ENCODE peak calls at places on chromosomes 2 and 18, in nine cellular contexts. L is NCI-H460; S is AG08395; T is activated naive CD8-positive, alpha-beta T cell treated with anti-CD3 and anti-CD28 coated beads for 36 hours; Q is NCI-H1105; U is nucleus accumbens; A is Peyer's patch; H is DMS153; B is ecto neural progenitor cell. P is an unnamed sample.

GRCh38 chr18:11149441-11150270 is at the start of gene PIEZO2:
- DNase-seq in Q (peak; percentile 41), S (peak; percentile 86), B (peak; percentile 90), H (no peak), L (no peak), T (peak; percentile 11), U (peak; percentile 72), A (no peak), P (peak; percentile 29)

GRCh38 chr18:77119101-77119850 is 13.3 kb downstream of the MBP start:
- DNase-seq in A (peak; percentile 36), U (no peak), S (no peak), Q (no peak), T (no peak), H (no peak), B (no peak), L (no peak), P (no peak)

GRCh38 chr2:172395503-172395902 is 31.9 kb upstream of the ITGA6 start:
- DNase-seq in Q (no peak), S (no peak), A (no peak), L (no peak), U (no peak), B (no peak), T (no peak), H (no peak), P (no peak)

GRCh38 chr2:201116115-201116958 is at the start of gene CFLAR:
- DNase-seq in U (peak; percentile 62), A (peak; percentile 93), L (peak; percentile 48), B (peak; percentile 71), H (peak; percentile 58), Q (peak; percentile 18), S (peak; percentile 66), T (peak; percentile 84), P (peak; percentile 74)

GRCh38 chr2:129728251-129728972 is 251.1 kb upstream of the RAB6C start:
- DNase-seq in H (no peak), A (no peak), B (no peak), L (no peak), S (no peak), U (no peak), Q (no peak), T (no peak), P (no peak)

GRCh38 chr2:69789129-69789528 is 40.3 kb upstream of the GMCL1 start:
- DNase-seq in U (no peak), Q (no peak), A (no peak), H (no peak), T (no peak), S (peak; percentile 92), L (no peak), B (no peak), P (no peak)

GRCh38 chr2:74944987-74945782 is 13.3 kb upstream of the POLE4 start:
- DNase-seq in B (no peak), A (no peak), T (no peak), H (no peak), L (no peak), U (no peak), S (no peak), Q (no peak), P (no peak)

GRCh38 chr18:51028201-51028805 is 1.7 kb upstream of the SMAD4 start:
- DNase-seq in B (no peak), H (no peak), T (no peak), A (no peak), L (no peak), S (no peak), U (no peak), Q (no peak), P (no peak)

GRCh38 chr2:23563673-23564617 is 179.0 kb downstream of the KLHL29 start:
- DNase-seq in S (peak; percentile 87), T (no peak), B (peak; percentile 65), H (peak; percentile 27), A (no peak), U (peak; percentile 48), Q (no peak), L (no peak), P (no peak)

GRCh38 chr2:69973335-69973735 is 11.9 kb upstream of the ASPRV1 start:
- DNase-seq in L (no peak), Q (no peak), U (no peak), H (no peak), S (peak; percentile 44), T (no peak), B (no peak), A (no peak), P (no peak)

GRCh38 chr2:217393585-217394032 is 533.7 kb upstream of the TNP1 start:
- DNase-seq in A (peak; percentile 53), B (no peak), T (no peak), H (no peak), L (no peak), U (no peak), S (peak; percentile 95), Q (no peak), P (peak; percentile 42)

GRCh38 chr2:218387369-218388194 is 5.5 kb downstream of the SLC11A1 start:
- DNase-seq in U (no peak), B (peak; percentile 82), S (no peak), H (peak; percentile 89), A (peak; percentile 73), T (no peak), L (peak; percentile 45), Q (peak; percentile 62), P (peak; percentile 66)

GRCh38 chr2:101124061-101124460 is 27.1 kb downstream of the TBC1D8 start:
- DNase-seq in S (no peak), H (no peak), B (no peak), Q (no peak), T (no peak), A (no peak), L (peak; percentile 54), U (no peak), P (no peak)

GRCh38 chr2:106098081-106098480 is 96.0 kb downstream of the UXS1 start:
- DNase-seq in H (no peak), S (no peak), T (no peak), Q (no peak), U (no peak), A (no peak), L (no peak), B (no peak), P (no peak)

GRCh38 chr2:102975996-102976636 is 214.3 kb downstream of the TMEM182 start:
- DNase-seq in B (peak; percentile 65), U (peak; percentile 19), H (peak; percentile 37), S (no peak), L (peak; percentile 49), Q (peak; percentile 27), A (no peak), T (no peak), P (no peak)

GRCh38 chr2:138275881-138276280 is 225.7 kb upstream of the SPOPL start:
- DNase-seq in L (no peak), H (peak; percentile 43), A (no peak), Q (no peak), S (no peak), U (no peak), T (no peak), B (no peak), P (no peak)

GRCh38 chr2:204452464-204453023 is 92.7 kb upstream of the PARD3B start:
- DNase-seq in S (peak; percentile 95), Q (peak; percentile 21), T (no peak), H (peak; percentile 75), U (peak; percentile 10), L (peak; percentile 56), A (peak; percentile 64), B (peak; percentile 64), P (no peak)

GRCh38 chr2:218839430-218839829 is 7.8 kb upstream of the PRKAG3 start:
- DNase-seq in B (no peak), U (no peak), H (no peak), Q (no peak), T (no peak), L (no peak), S (peak; percentile 84), A (no peak), P (no peak)

GRCh38 chr2:202133556-202134245 is 60.6 kb downstream of the KIAA2012 start:
- DNase-seq in L (no peak), T (no peak), U (no peak), Q (no peak), B (no peak), A (no peak), S (no peak), H (no peak), P (no peak)

GRCh38 chr2:38750011-38750792 is 959 bp downstream of the SRSF7 start:
- DNase-seq in S (peak; percentile 72), L (no peak), U (peak; percentile 48), T (peak; percentile 53), Q (peak; percentile 8), H (no peak), A (peak; percentile 80), B (no peak), P (peak; percentile 63)

GRCh38 chr2:95261602-95262001 is 12.6 kb upstream of the PROM2 start:
- DNase-seq in L (no peak), U (no peak), B (no peak), Q (no peak), S (no peak), A (no peak), T (no peak), H (no peak), P (peak; percentile 7)

GRCh38 chr18:11034816-11035215 is 114.6 kb downstream of the PIEZO2 start:
- DNase-seq in T (no peak), U (no peak), S (no peak), B (no peak), Q (no peak), A (no peak), H (no peak), L (no peak), P (no peak)

GRCh38 chr18:47930086-47930843 is at the start of gene SMAD2:
- DNase-seq in B (peak; percentile 88), L (peak; percentile 71), S (peak; percentile 61), U (peak; percentile 80), T (peak; percentile 76), Q (peak; percentile 86), A (peak; percentile 91), H (peak; percentile 80), P (peak; percentile 85)

GRCh38 chr2:26513261-26513660 is 35.3 kb upstream of the OTOF start:
- DNase-seq in B (no peak), S (no peak), A (no peak), T (no peak), Q (no peak), H (no peak), L (no peak), U (no peak), P (no peak)

GRCh38 chr2:129761569-129762021 is 217.9 kb upstream of the RAB6C start:
- DNase-seq in T (no peak), S (no peak), B (peak; percentile 26), A (no peak), Q (no peak), L (no peak), U (no peak), H (no peak), P (peak; percentile 21)

GRCh38 chr2:171878481-171878993 is 15.5 kb downstream of the SLC25A12 start:
- DNase-seq in A (no peak), S (peak; percentile 61), H (peak; percentile 8), T (no peak), L (no peak), U (no peak), Q (no peak), B (no peak), P (peak; percentile 29)

GRCh38 chr2:63589148-63589972 is 597 bp downstream of the MDH1 start:
- DNase-seq in T (no peak), H (peak; percentile 3), Q (no peak), S (no peak), A (no peak), U (no peak), B (no peak), L (no peak), P (no peak)

GRCh38 chr2:227545990-227546389 is 52.7 kb upstream of the SCYGR2 start:
- DNase-seq in S (no peak), U (no peak), A (no peak), L (peak; percentile 16), Q (no peak), H (no peak), T (no peak), B (no peak), P (no peak)